ENCODE peak calls at places on chromosome 17, in eight cellular contexts. P, J, I, B, Y, N, X and F are unnamed samples.

GRCh38 chr17:32103476-32104113 is 38.7 kb upstream of the RHOT1 start:
- DNase-seq in N (no peak), Y (no peak), I (no peak), B (no peak), P (no peak), X (no peak), J (no peak), F (no peak)

GRCh38 chr17:54992797-54993639 is 24.5 kb downstream of the STXBP4 start:
- DNase-seq in I (peak), Y (no peak), P (no peak), J (no peak), N (peak), X (no peak), B (no peak), F (no peak)

GRCh38 chr17:64269687-64270649 is 6.9 kb upstream of the TEX2 start:
- DNase-seq in P (no peak), N (no peak), J (no peak), I (no peak), B (no peak), Y (no peak), X (no peak), F (no peak)

GRCh38 chr17:75390982-75391381 is 14.5 kb downstream of the GRB2 start:
- DNase-seq in B (no peak), X (no peak), J (no peak), Y (no peak), N (no peak), P (no peak), I (no peak), F (no peak)

GRCh38 chr17:8353736-8354135 is 14.1 kb downstream of the ODF4 start:
- DNase-seq in Y (no peak), J (no peak), N (no peak), P (no peak), I (no peak), X (no peak), B (no peak), F (no peak)

GRCh38 chr17:29611351-29612093 is 11.2 kb downstream of the CORO6 start:
- DNase-seq in J (no peak), P (no peak), Y (no peak), I (no peak), N (no peak), B (no peak), X (no peak), F (no peak)

GRCh38 chr17:6508519-6509294 is 47.6 kb downstream of the PITPNM3 start:
- DNase-seq in Y (no peak), P (no peak), J (no peak), X (no peak), B (no peak), I (no peak), N (no peak), F (peak)

GRCh38 chr17:27569884-27570577 is 61.0 kb upstream of the LGALS9 start:
- DNase-seq in P (no peak), Y (peak), B (peak), N (no peak), J (no peak), X (no peak), I (no peak), F (no peak)

GRCh38 chr17:36746654-36747053 is 145.3 kb downstream of the MRM1 start:
- DNase-seq in I (no peak), X (no peak), N (no peak), P (no peak), B (no peak), Y (no peak), J (no peak), F (no peak)

GRCh38 chr17:63405741-63406261 is 40.3 kb downstream of the CYB561 start:
- DNase-seq in B (no peak), Y (no peak), N (peak), X (no peak), I (peak), P (no peak), J (no peak), F (no peak)

GRCh38 chr17:20127660-20128413 is 118.7 kb downstream of the SPECC1 start:
- DNase-seq in P (no peak), J (no peak), Y (no peak), X (no peak), I (no peak), B (no peak), N (peak), F (no peak)

GRCh38 chr17:68567581-68567980 is 33.6 kb downstream of the FAM20A start:
- DNase-seq in B (no peak), X (no peak), P (no peak), J (no peak), N (no peak), I (no peak), Y (no peak), F (no peak)

GRCh38 chr17:8124350-8125195 is 667 bp upstream of the HES7 start:
- DNase-seq in P (no peak), Y (peak), B (no peak), J (no peak), N (no peak), X (no peak), I (peak), F (no peak)

GRCh38 chr17:70205386-70205785 is 36.1 kb downstream of the KCNJ2 start:
- DNase-seq in N (no peak), J (no peak), B (no peak), P (no peak), Y (no peak), I (no peak), X (no peak), F (no peak)

GRCh38 chr17:56594528-56595418 is 1.3 kb downstream of the NOG start:
- DNase-seq in N (no peak), P (no peak), Y (no peak), B (no peak), J (no peak), I (no peak), X (no peak), F (no peak)

DNA sequence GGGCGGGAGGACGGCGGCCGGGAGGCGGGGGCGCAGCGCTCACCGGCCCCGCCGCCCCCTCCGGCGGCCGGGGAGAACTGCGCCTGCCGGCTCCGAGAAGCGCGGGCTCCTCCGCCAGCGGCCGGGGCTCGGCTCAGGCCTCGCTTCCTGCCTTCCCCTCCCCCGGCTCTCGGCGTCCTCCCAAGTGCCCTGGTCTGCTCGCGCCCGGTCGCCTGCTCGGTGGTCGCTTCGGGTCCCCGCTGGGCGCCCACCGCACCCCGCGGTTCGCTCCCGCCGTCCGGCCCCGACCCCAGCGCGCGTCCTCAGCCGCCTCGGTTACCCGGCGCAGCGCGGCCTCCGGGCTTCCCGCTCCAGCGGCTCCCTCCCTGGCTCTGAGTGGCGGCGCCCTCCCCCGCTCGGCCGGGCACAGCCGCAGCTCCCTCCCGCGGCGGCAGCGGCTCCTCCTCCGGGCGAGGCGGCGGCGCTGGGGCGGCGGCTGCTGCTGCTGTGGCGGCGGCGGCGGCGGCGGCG is 294 bp downstream of the UBTF start:
- DNase-seq in P (peak), J (peak), N (no peak), I (peak), X (no peak), Y (peak), B (no peak), F (no peak)
- TF ChIP-seq CTCF in P (peak), J (peak), N (no peak), I (no peak), X (peak), Y (peak), B (peak), F (peak)

GRCh38 chr17:83109793-83110645 is 30.6 kb downstream of the METRNL start:
- DNase-seq in Y (peak), B (no peak), X (peak), N (peak), I (no peak), J (peak), P (peak), F (no peak)
- H3K4me3 ChIP-seq in Y (peak), B (no peak), X (no peak), N (peak), I (no peak), J (peak), P (peak), F (no peak)

DNA sequence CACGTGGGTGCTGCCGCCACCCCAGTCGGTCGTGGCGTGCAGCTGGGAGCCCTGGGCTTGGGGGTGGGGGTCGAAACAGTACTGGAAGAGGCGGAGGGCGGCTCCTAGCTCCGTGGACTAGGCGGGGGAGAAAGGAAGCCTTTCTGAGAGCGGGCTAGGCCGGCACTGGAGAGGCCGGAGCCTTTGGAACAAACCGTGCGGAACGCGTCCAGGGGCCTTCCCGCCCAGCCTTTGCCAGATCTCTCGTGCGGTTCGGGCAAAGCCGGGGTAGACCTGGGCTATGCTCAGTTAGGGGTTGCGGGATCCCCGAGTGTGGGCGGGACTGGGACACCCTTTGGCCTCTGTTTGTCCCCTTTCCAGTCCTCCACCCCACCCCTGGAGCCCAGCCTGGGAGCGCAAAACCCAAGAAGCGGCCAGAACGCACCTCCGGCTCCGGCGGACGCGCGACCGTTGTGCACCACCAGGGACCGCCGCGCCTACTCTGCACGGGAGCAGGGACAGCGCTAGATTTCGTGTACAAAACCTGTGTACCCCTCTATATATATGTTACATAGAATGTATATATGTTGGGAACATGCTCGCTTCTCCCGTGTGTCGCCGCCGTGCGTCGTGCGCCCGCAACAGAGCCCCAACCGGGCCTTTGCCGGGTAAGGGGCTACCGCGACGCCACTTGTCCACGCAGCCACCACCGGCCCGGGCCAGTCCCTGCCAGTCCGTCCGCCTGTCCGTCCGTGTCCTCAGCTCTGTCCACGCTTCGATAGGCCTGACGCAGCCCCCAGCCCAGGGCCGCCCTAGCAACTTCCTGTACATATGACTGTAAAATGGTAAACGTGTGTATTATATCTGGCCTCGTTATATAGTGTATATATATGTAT is 26.2 kb downstream of the SREBF1 start:
- DNase-seq in N (no peak), B (no peak), X (no peak), J (no peak), Y (no peak), I (no peak), P (no peak), F (no peak)
- TF ChIP-seq CTCF in N (no peak), B (no peak), X (no peak), J (no peak), Y (no peak), I (no peak), P (no peak), F (no peak)

GRCh38 chr17:50055426-50056216 is at the start of gene ITGA3:
- DNase-seq in B (peak), Y (peak), N (no peak), P (peak), J (peak), I (peak), X (no peak), F (peak)
- H3K4me3 ChIP-seq in B (peak), Y (peak), N (peak), P (peak), J (peak), I (peak), X (peak), F (peak)

GRCh38 chr17:4017377-4017776 is 53.1 kb upstream of the ATP2A3 start:
- DNase-seq in Y (no peak), X (no peak), J (no peak), I (no peak), P (no peak), B (no peak), N (no peak), F (no peak)
- TF ChIP-seq CTCF in Y (no peak), X (no peak), J (peak), I (peak), P (no peak), B (no peak), N (no peak), F (peak)

GRCh38 chr17:40103082-40103741 is 2.8 kb upstream of the NR1D1 start:
- DNase-seq in Y (peak), J (peak), B (peak), P (no peak), N (no peak), I (no peak), X (no peak), F (no peak)
- H3K4me3 ChIP-seq in Y (no peak), J (no peak), B (no peak), P (no peak), N (no peak), I (no peak), X (no peak), F (no peak)

DNA sequence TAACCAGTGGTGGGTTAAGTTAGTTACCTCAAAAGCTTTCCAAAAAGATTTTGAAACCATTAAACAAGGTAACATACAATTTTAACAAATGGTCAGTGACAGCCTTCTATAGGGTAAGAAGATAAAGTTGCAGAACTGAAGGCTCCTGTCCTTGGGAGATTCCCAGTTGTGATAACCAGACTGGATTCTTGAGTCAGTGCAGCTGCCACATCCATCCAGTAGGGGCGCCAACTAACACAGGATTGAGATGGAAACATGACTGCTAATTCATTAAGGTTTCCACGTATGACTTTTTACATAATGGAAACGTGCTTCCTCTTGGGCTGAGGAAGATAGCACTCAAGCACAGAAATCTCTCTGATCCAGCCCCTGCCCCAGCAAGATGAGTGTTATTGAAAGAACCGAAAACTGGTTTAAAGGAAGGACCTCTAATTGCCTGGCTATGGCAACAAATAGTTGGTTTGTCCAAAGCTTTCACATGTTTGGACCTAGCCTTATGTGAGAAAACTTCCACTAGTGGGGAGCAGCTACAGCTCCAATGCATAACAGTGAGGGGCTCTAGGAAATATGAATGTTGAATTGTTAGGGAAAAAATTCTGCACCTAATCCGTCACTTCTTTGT is 269.8 kb upstream of the MYOCD start:
- DNase-seq in B (peak), P (no peak), J (no peak), Y (no peak), X (no peak), I (peak), N (no peak), F (peak)
- TF ChIP-seq CTCF in B (no peak), P (no peak), J (peak), Y (no peak), X (peak), I (peak), N (peak), F (peak)